ENCODE peak calls at places on chromosomes 1 and 21, in six cellular contexts. J is H9; W is CD4-positive, alpha-beta memory T cell; E is stomach; G is Caco-2; N is pancreas. D is an unnamed sample.

GRCh38 chr1:2939041-2939552 is 82.2 kb upstream of the ACTRT2 start:
- DNase-seq in W (no peak), G (no peak), E (no peak), J (no peak), N (peak; percentile 16), D (no peak)

GRCh38 chr1:88774151-88774556 is 90.1 kb downstream of the PKN2 start:
- DNase-seq in W (no peak), G (peak; percentile 86), J (peak; percentile 69), E (peak; percentile 42), N (no peak), D (no peak)

GRCh38 chr1:111236806-111237205 is 9.3 kb downstream of the CHI3L2 start:
- DNase-seq in W (no peak), E (no peak), J (no peak), G (peak; percentile 57), N (no peak), D (no peak)

GRCh38 chr1:16021681-16022080 is at the start of gene CLCNKA:
- DNase-seq in G (no peak), N (no peak), E (peak; percentile 54), J (no peak), W (no peak), D (no peak)

GRCh38 chr1:157437301-157437700 is 115.0 kb downstream of the FCRL5 start:
- DNase-seq in E (no peak), W (no peak), J (no peak), N (no peak), G (no peak), D (no peak)

GRCh38 chr1:243623831-243624230 is 226.2 kb downstream of the AKT3 start:
- DNase-seq in E (no peak), J (no peak), G (no peak), W (no peak), N (no peak), D (no peak)

GRCh38 chr1:154937988-154938386 is 1.5 kb upstream of the PMVK start:
- DNase-seq in N (no peak), E (no peak), G (no peak), J (no peak), W (no peak), D (no peak)

GRCh38 chr21:46425566-46425965 is 33.1 kb upstream of the DIP2A start:
- DNase-seq in G (no peak), E (no peak), J (no peak), N (no peak), W (peak; percentile 64), D (no peak)

GRCh38 chr1:156346636-156347035 is 8.3 kb downstream of the TSACC start:
- DNase-seq in E (no peak), J (no peak), W (no peak), N (no peak), G (peak; percentile 40), D (no peak)

GRCh38 chr1:8361198-8361849 is 43.4 kb downstream of the SLC45A1 start:
- DNase-seq in N (no peak), W (no peak), E (no peak), G (no peak), J (no peak), D (no peak)

GRCh38 chr1:67748630-67749029 is 63.6 kb downstream of the GADD45A start:
- DNase-seq in E (no peak), G (peak; percentile 51), J (no peak), W (no peak), N (no peak), D (no peak)
- H3K4me1 ChIP-seq in E (peaks cover 55% of the 10 kb centered on the region), G (peaks cover 80% of the 10 kb centered on the region), J (peaks cover 23% of the 10 kb centered on the region), W (no peaks in the 10 kb centered on the region), N (peaks cover 28% of the 10 kb centered on the region), D (peaks cover 35% of the 10 kb centered on the region)

GRCh38 chr1:230170153-230170547 is 103.1 kb downstream of the GALNT2 start:
- DNase-seq in W (no peak), E (no peak), J (peak; percentile 1), N (no peak), G (no peak), D (no peak)
- H3K4me1 ChIP-seq in W (peaks cover 14% of the 10 kb centered on the region), E (peaks cover 4% of the 10 kb centered on the region), J (peaks cover 6% of the 10 kb centered on the region), N (peaks cover 37% of the 10 kb centered on the region), G (peaks cover 5% of the 10 kb centered on the region), D (peaks cover 29% of the 10 kb centered on the region)

GRCh38 chr1:150164769-150165168 is 15.1 kb downstream of the PLEKHO1 start:
- DNase-seq in W (no peak), G (no peak), J (no peak), E (no peak), N (no peak), D (no peak)

GRCh38 chr1:150162862-150163706 is 13.4 kb downstream of the PLEKHO1 start:
- DNase-seq in W (no peak), J (peak; percentile 96), N (no peak), E (peak; percentile 81), G (peak; percentile 79), D (peak; percentile 85)

GRCh38 chr1:150162582-150162861 is 12.8 kb downstream of the PLEKHO1 start:
- DNase-seq in J (no peak), G (peak; percentile 16), N (no peak), E (no peak), W (no peak), D (no peak)

GRCh38 chr1:150165622-150166612 is 16.2 kb downstream of the PLEKHO1 start:
- DNase-seq in N (no peak), E (peak; percentile 53), G (peak; percentile 61), W (peak; percentile 42), J (peak; percentile 78), D (peak; percentile 54)

GRCh38 chr1:150164224-150164623 is 14.5 kb downstream of the PLEKHO1 start:
- DNase-seq in N (no peak), J (no peak), E (no peak), G (no peak), W (no peak), D (no peak)
- H3K4me1 ChIP-seq in N (peaks cover 11% of the 10 kb centered on the region), J (peaks cover 16% of the 10 kb centered on the region), E (peaks cover 34% of the 10 kb centered on the region), G (peaks cover 29% of the 10 kb centered on the region), W (peaks cover 34% of the 10 kb centered on the region), D (peaks cover 11% of the 10 kb centered on the region)

DNA sequence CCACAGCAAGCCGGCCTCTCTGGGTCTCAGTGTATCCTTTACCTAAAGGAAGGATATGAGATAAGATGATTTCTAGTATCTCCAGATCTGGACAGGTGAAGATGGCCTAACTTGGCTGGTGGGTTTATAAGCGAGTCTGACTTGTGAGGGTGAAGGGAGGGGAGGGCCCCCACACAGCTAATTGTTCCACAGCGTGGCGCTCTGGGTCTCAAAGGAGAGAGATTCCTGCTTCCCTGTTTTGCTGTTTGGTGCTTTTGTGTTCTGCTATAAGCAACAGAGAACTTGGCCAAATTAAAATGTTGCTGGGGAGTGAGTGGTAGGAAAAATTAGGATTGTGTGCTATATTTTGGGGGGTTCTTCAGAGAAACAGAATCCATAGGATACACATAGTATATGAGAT is 28.9 kb upstream of the NLRP3 start:
- DNase-seq in W (no peak), E (no peak), J (no peak), N (no peak), G (no peak), D (no peak)
- H3K4me1 ChIP-seq in W (peaks cover 17% of the 10 kb centered on the region), E (no peaks in the 10 kb centered on the region), J (peaks cover 3% of the 10 kb centered on the region), N (no peaks in the 10 kb centered on the region), G (no peaks in the 10 kb centered on the region), D (no peaks in the 10 kb centered on the region)

GRCh38 chr1:37724575-37724974 is 32.3 kb downstream of the CDCA8 start:
- DNase-seq in G (no peak), W (no peak), N (no peak), E (no peak), J (no peak), D (no peak)

GRCh38 chr1:37722181-37723071 is 30.1 kb downstream of the CDCA8 start:
- DNase-seq in G (no peak), E (no peak), N (no peak), J (no peak), W (no peak), D (no peak)

GRCh38 chr1:37723072-37723389 is 30.7 kb downstream of the CDCA8 start:
- DNase-seq in J (no peak), G (no peak), E (no peak), N (no peak), W (no peak), D (no peak)

GRCh38 chr1:37721565-37721964 is 29.2 kb downstream of the CDCA8 start:
- DNase-seq in W (no peak), G (no peak), N (no peak), J (peak; percentile 56), E (no peak), D (no peak)

GRCh38 chr1:37723390-37724078 is 31.2 kb downstream of the CDCA8 start:
- DNase-seq in J (no peak), G (no peak), E (no peak), W (no peak), N (no peak), D (no peak)
- H3K4me1 ChIP-seq in J (no peaks in the 10 kb centered on the region), G (no peaks in the 10 kb centered on the region), E (no peaks in the 10 kb centered on the region), W (no peaks in the 10 kb centered on the region), N (no peaks in the 10 kb centered on the region), D (peaks cover 4% of the 10 kb centered on the region)

DNA sequence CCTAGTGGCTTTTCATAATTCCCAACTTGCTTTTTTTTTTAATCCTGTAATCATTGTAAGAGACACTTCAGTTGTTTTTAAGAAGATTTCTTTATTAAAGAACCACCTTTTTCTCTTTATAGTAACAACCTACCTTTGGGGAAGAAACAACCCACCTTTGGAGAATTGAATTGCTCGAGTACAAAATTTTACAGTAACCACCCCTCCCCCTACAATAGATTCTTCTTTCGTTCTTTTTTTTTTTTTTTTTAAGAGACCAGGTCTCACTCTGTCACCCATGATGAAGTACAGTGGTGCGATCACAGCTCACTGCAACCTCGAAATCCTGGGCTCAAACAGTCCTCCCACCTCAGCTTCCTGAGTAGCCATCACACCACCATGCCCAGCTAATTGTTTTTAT is 2.1 kb upstream of the LRRC40 start:
- DNase-seq in W (no peak), N (no peak), J (no peak), G (no peak), E (no peak), D (no peak)
- H3K4me1 ChIP-seq in W (peaks cover 65% of the 10 kb centered on the region), N (peaks cover 26% of the 10 kb centered on the region), J (no peaks in the 10 kb centered on the region), G (no peaks in the 10 kb centered on the region), E (peaks cover 40% of the 10 kb centered on the region), D (peaks cover 23% of the 10 kb centered on the region)

GRCh38 chr1:233897325-233898162 is 6.9 kb upstream of the SLC35F3 start:
- DNase-seq in W (no peak), G (no peak), E (no peak), J (no peak), N (no peak), D (no peak)
- H3K4me1 ChIP-seq in W (no peaks in the 10 kb centered on the region), G (no peaks in the 10 kb centered on the region), E (no peaks in the 10 kb centered on the region), J (no peaks in the 10 kb centered on the region), N (no peaks in the 10 kb centered on the region), D (no peaks in the 10 kb centered on the region)

DNA sequence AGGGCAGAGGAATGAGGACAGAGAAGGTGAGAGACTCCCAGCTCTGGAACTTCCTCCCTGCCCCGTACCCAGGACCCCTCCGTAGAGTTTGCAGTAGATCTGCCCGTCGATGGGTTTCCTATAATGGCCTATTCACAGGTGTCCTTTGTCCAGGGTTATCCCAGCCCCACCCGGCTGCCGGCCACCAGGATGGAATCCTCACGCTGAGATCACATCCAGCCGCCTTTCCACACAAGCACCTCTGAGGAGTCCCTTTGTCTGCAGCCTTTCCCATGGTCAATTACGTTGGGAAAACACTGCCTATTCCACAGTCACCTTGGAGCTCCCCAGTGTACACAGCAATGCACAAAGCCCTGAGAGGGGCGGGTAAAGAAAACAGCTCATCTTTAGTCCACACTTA is 190.0 kb upstream of the EDN2 start:
- DNase-seq in J (no peak), N (no peak), G (no peak), E (no peak), W (no peak), D (no peak)
- H3K4me1 ChIP-seq in J (no peaks in the 10 kb centered on the region), N (no peaks in the 10 kb centered on the region), G (peaks cover 11% of the 10 kb centered on the region), E (peaks cover 13% of the 10 kb centered on the region), W (peaks cover 79% of the 10 kb centered on the region), D (peaks cover 9% of the 10 kb centered on the region)

DNA sequence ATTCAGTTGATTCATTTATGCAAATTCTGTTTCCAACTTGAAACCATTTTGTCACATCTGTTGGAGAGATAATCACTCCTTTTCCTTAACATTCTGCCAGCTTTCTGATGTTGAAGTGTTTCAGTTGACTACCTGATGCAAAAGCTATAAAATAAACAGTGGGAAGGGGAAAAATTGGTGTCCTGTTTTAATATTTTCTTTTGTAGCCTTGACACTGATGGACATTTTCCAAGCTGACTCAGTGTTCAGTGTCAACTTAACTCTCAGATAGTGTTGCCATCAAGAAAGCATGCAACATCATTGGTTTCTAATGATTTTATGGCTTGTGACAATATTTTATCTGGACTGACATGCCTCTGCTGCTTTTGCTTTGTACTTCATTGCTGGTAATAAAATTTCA is 194.6 kb downstream of the HS2ST1 start:
- DNase-seq in W (no peak), G (no peak), N (no peak), E (no peak), J (no peak), D (no peak)
- H3K4me1 ChIP-seq in W (no peaks in the 10 kb centered on the region), G (no peaks in the 10 kb centered on the region), N (no peaks in the 10 kb centered on the region), E (no peaks in the 10 kb centered on the region), J (no peaks in the 10 kb centered on the region), D (no peaks in the 10 kb centered on the region)